ENCODE peak calls at places on chromosomes 16 and 17, in five cellular contexts. S is GM12878, E is HepG2, Z is GM12892, J is H1. T is an unnamed sample.

GRCh38 chr16:46843898-46844642 is 13.1 kb upstream of the C16orf87 start:
- DNase-seq in Z (no peak), E (no peak), J (peak), S (no peak), T (no peak)

GRCh38 chr17:49018116-49018612 is 21.0 kb downstream of the IGF2BP1 start:
- DNase-seq in S (no peak), Z (no peak), J (no peak), E (no peak), T (no peak)

GRCh38 chr17:49764559-49765180 is 739 bp upstream of the FAM117A start:
- DNase-seq in S (no peak), E (no peak), Z (no peak), J (no peak), T (no peak)

GRCh38 chr17:67491009-67491677 is 114.1 kb downstream of the PITPNC1 start:
- DNase-seq in E (peak), J (peak), S (no peak), Z (no peak), T (no peak)

GRCh38 chr17:56937688-56938087 is 23.2 kb downstream of the COIL start:
- DNase-seq in Z (no peak), S (no peak), J (no peak), E (no peak), T (no peak)

GRCh38 chr17:4658478-4659305 is 17.2 kb upstream of the ALOX15 start:
- DNase-seq in Z (no peak), J (no peak), S (no peak), E (no peak), T (no peak)

GRCh38 chr17:79761894-79762570 is 15.9 kb upstream of the CBX2 start:
- DNase-seq in J (no peak), E (no peak), S (no peak), Z (no peak), T (no peak)

GRCh38 chr17:5241861-5242671 is 7.4 kb upstream of the SCIMP start:
- DNase-seq in Z (no peak), E (no peak), S (no peak), J (no peak), T (no peak)

GRCh38 chr17:8867361-8867981 is at the start of gene PIK3R6:
- DNase-seq in E (no peak), S (no peak), J (no peak), Z (no peak), T (no peak)

GRCh38 chr17:3892095-3892998 is 506 bp downstream of the CAMKK1 start:
- DNase-seq in Z (no peak), J (peak), E (peak), S (no peak), T (peak)

GRCh38 chr17:67995568-67996191 is 589 bp downstream of the C17orf58 start:
- DNase-seq in E (no peak), Z (peak), J (peak), S (no peak), T (no peak)

GRCh38 chr16:47143329-47143676 is 442 bp downstream of the NETO2 start:
- DNase-seq in J (peak), E (peak), S (no peak), Z (peak), T (peak)

GRCh38 chr17:71975998-71976649 is 144.7 kb upstream of the SOX9 start:
- DNase-seq in S (no peak), J (no peak), Z (no peak), E (no peak), T (no peak)

GRCh38 chr17:37791434-37791833 is 46.6 kb upstream of the HNF1B start:
- DNase-seq in E (peak), J (no peak), S (no peak), Z (peak), T (peak)

GRCh38 chr17:35726609-35727460 is 4.6 kb upstream of the RASL10B start:
- DNase-seq in J (peak), S (no peak), Z (no peak), E (peak), T (no peak)

GRCh38 chr17:48051706-48052486 is 3.7 kb downstream of the NFE2L1 start:
- DNase-seq in S (no peak), J (no peak), E (peak), Z (no peak), T (no peak)

GRCh38 chr16:23333034-23333579 is 31.0 kb downstream of the SCNN1B start:
- DNase-seq in J (no peak), E (no peak), Z (no peak), S (no peak), T (no peak)

GRCh38 chr17:75819723-75820410 is 24.3 kb downstream of the UNC13D start:
- DNase-seq in Z (no peak), S (no peak), J (no peak), E (no peak), T (no peak)

GRCh38 chr17:82854226-82854625 is 14.4 kb upstream of the ZNF750 start:
- DNase-seq in Z (no peak), S (no peak), J (no peak), E (no peak), T (no peak)

GRCh38 chr16:82059161-82059982 is 24.3 kb downstream of the HSD17B2 start:
- DNase-seq in S (no peak), J (no peak), E (no peak), Z (no peak), T (no peak)

GRCh38 chr17:5912927-5913565 is 157.1 kb upstream of the WSCD1 start:
- DNase-seq in S (no peak), J (no peak), Z (no peak), E (no peak), T (no peak)

GRCh38 chr17:71941920-71942319 is 178.9 kb upstream of the SOX9 start:
- DNase-seq in J (no peak), Z (no peak), E (no peak), S (no peak), T (no peak)

GRCh38 chr16:13521356-13521755 is 398.6 kb upstream of the ERCC4 start:
- DNase-seq in S (no peak), J (no peak), E (no peak), Z (no peak), T (no peak)

GRCh38 chr16:70753228-70753627 is 47.7 kb downstream of the VAC14 start:
- DNase-seq in J (no peak), S (no peak), Z (no peak), E (no peak), T (no peak)

GRCh38 chr16:3716831-3717234 is 491 bp downstream of the TRAP1 start:
- DNase-seq in S (no peak), J (no peak), E (no peak), Z (no peak), T (no peak)

GRCh38 chr16:77963185-77964044 is 58.9 kb upstream of the CLEC3A start:
- DNase-seq in E (no peak), S (peak), J (peak), Z (no peak), T (no peak)

GRCh38 chr17:27771576-27771975 is 28.8 kb downstream of the NOS2 start:
- DNase-seq in J (no peak), E (no peak), Z (no peak), S (no peak), T (no peak)

GRCh38 chr16:938136-938535 is 32.6 kb downstream of the LMF1 start:
- DNase-seq in S (no peak), E (no peak), Z (no peak), J (no peak), T (no peak)

GRCh38 chr17:41131979-41132378 is 8.0 kb upstream of the KRTAP4-12 start:
- DNase-seq in S (no peak), Z (no peak), J (no peak), E (peak), T (no peak)

GRCh38 chr16:21590287-21590686 is 9.1 kb upstream of the METTL9 start:
- DNase-seq in Z (no peak), J (no peak), S (no peak), E (no peak), T (no peak)

GRCh38 chr17:39027037-39027436 is 59.8 kb upstream of the FBXO47 start:
- DNase-seq in S (no peak), J (peak), Z (peak), E (no peak), T (peak)

GRCh38 chr16:61921373-61921772 is 114.9 kb downstream of the CDH8 start:
- DNase-seq in S (no peak), Z (no peak), J (no peak), E (no peak), T (no peak)
- TF ChIP-seq POLR2A in S (no peak), Z (no peak), J (no peak), E (no peak), T (no peak)

GRCh38 chr16:84370723-84371552 is 2.6 kb downstream of the ATP2C2 start:
- DNase-seq in E (no peak), Z (no peak), J (no peak), S (no peak), T (no peak)
- TF ChIP-seq TAF1 in E (no peak), Z (no peak), J (no peak), S (no peak), T (no peak)

GRCh38 chr17:78315355-78316114 is 44.3 kb downstream of the SOCS3 start:
- DNase-seq in E (peak), J (no peak), Z (peak), S (peak), T (no peak)

GRCh38 chr17:78314683-78315354 is 45.1 kb downstream of the SOCS3 start:
- DNase-seq in J (no peak), E (no peak), Z (no peak), S (no peak), T (no peak)

GRCh38 chr17:78316867-78317816 is 42.7 kb downstream of the SOCS3 start:
- DNase-seq in S (peak), Z (no peak), E (peak), J (peak), T (no peak)

GRCh38 chr17:78316115-78316866 is 43.6 kb downstream of the SOCS3 start:
- DNase-seq in S (no peak), Z (no peak), E (no peak), J (peak), T (no peak)

DNA sequence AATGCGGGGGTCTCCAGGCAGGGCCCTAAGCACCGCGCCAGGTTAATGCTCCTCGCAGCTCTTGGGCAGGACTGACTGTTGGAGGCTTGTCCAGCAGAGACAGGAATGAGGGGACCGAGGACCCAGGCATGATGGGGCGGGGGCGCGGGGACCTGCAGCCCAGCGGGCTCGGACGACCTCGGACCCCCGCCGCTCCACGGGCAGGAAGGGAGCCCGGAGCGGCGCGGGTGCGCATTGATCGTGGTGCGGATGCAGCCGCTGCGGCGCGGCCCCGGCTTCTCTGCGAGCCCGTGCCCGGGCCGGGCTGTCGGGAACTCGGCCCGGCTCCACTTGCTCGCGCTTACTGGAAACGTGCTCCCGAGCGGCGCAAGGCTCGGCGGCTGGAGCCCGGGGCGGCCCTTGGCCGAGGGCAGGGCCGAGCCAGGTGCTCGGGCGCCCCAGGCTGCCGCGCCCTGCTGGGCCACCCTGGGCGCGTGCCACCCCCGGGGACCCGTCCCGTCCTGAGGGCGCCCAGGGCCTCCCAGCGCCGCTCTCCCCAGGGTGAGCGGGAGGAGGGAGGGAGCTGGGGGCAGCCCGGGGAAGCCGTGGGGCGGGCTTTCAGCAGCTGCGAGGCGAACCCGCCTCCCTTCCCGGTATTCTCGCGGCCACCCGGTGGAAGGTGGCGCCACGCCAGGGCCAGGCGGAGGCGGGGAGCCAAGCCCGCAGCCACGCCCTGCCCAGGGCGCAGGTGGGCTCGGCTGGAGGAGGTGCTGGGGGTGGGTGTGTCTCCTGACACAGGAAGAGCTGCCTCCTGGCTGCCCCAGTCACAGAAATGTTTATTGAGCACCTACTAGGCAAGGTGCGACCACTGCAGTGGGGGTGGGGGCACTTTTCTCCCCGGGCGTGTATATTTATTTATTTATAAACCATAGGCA is 45.9 kb downstream of the SOCS3 start:
- DNase-seq in E (peak), Z (peak), S (peak), J (peak), T (peak)
- TF ChIP-seq POLR2AphosphoS5 in E (no peak), Z (no peak), S (no peak), J (no peak), T (no peak)

GRCh38 chr16:50247123-50247905 is 19.0 kb upstream of the ADCY7 start:
- DNase-seq in E (no peak), S (no peak), J (no peak), Z (no peak), T (no peak)

GRCh38 chr16:50244140-50244503 is 22.2 kb upstream of the ADCY7 start:
- DNase-seq in Z (no peak), E (no peak), J (no peak), S (no peak), T (no peak)

GRCh38 chr16:50244504-50245416 is 21.6 kb upstream of the ADCY7 start:
- DNase-seq in Z (no peak), E (no peak), S (no peak), J (peak), T (no peak)

GRCh38 chr16:50246299-50247122 is 19.8 kb upstream of the ADCY7 start:
- DNase-seq in E (no peak), J (peak), Z (no peak), S (no peak), T (no peak)

GRCh38 chr16:50245417-50246298 is 20.7 kb upstream of the ADCY7 start:
- DNase-seq in E (peak), S (no peak), Z (peak), J (no peak), T (peak)
- TF ChIP-seq POLR2A in E (no peak), S (peak), Z (no peak), J (no peak), T (no peak)

GRCh38 chr17:81025065-81025751 is 9.7 kb upstream of the BAIAP2 start:
- DNase-seq in J (no peak), E (no peak), Z (no peak), S (no peak), T (peak)

GRCh38 chr17:81027591-81028505 is 7.1 kb upstream of the BAIAP2 start:
- DNase-seq in S (no peak), Z (no peak), E (no peak), J (no peak), T (peak)

GRCh38 chr17:81026266-81027036 is 8.5 kb upstream of the BAIAP2 start:
- DNase-seq in J (no peak), S (no peak), Z (no peak), E (no peak), T (peak)

GRCh38 chr17:81027038-81027437 is 7.9 kb upstream of the BAIAP2 start:
- DNase-seq in Z (no peak), J (no peak), E (no peak), S (no peak), T (no peak)

GRCh38 chr17:81025756-81026155 is 9.2 kb upstream of the BAIAP2 start:
- DNase-seq in E (no peak), Z (no peak), J (no peak), S (no peak), T (peak)
- TF ChIP-seq TAF1 in E (no peak), Z (no peak), J (no peak), S (no peak), T (no peak)

DNA sequence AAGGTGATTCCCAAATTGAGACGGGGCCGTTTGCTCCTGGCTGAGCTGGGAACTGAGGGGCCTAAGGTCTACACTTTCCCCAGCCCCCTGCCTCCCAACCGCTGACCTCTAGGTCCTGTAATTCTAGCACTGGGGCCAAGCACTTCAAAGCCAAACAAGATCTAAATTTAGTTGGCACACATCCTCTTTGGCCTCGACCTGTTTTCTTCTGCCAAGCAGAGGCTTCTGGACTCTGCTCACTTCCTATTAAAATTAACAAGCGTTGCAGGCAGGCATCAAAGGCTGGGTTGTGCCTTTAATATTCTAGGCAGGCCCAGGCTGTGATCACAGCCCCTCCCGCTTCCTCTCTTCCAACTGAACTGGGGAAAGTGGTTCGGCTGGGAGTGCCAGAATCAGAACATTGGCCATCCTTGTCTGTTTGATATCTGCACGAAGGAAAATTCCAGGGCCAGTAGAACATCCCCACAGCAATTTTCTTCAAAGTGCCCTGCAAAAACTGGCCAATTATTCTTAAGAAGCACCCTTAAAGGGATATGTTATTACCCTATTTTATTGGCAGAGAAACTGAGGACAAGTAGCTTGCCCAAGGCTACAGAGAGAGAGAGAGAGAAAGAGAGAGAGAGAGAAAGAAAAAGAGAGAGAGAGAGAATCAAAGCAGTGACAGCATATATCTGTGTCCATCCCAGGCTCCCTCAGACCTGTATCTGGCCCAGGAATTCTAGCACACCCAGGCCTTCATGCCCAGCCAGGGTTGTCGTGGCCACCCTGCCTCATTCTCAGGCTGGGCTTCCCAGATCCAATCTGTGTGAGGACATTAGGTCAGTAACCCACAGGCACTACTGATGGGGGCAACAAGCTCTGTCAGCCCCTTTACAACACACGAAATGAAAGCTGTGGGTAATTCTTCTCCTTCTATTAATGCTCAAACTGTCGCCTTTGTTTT is 12.8 kb upstream of the MT4 start:
- DNase-seq in Z (no peak), S (no peak), E (peak), J (no peak), T (no peak)
- TF ChIP-seq POLR2AphosphoS5 in Z (no peak), S (no peak), E (no peak), J (no peak), T (no peak)

DNA sequence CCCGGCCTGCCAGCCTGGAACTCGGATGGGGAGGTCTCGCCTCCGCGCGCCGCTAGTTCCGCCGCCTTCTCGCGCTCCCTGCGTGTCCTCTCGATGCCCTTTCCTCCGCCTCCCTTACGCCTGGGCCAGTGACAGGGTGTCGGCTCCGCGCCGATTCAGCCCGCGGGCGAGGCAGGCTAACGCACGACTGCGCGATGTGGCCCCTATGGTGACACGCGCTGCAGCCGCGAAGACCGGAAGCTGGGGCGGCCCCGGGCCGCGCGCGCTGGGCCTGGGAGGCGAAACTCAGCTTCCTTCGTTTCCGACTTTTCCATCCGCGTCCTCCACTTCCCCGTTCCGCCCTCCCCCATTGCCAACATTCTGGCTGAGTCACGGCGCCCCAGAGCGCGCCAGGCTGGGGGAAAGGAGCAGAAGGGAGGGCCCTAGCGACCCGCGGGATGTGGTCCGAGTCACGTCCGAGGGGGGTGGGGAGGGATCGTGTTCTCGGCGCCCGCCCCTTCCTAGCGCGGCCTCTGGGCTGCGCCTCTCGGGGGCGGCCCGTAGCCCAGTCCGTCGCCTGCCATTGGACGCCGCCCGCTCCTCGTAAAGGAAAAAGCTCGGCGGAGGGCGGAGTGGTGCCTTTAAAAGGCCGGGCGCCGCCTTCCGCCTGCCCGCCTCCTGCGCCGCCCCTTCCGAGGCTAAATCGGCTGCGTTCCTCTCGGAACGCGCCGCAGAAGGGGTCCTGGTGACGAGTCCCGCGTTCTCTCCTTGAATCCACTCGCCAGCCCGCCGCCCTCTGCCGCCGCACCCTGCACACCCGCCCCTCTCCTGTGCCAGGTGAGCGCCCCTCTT is at the start of gene ALDOA:
- DNase-seq in S (peak), E (peak), J (peak), Z (peak), T (peak)
- TF ChIP-seq POLR2A in S (peak), E (no peak), J (peak), Z (peak), T (peak)

GRCh38 chr17:18962494-18962815 is 10.5 kb downstream of the SLC5A10 start:
- DNase-seq in Z (no peak), E (no peak), J (no peak), S (no peak), T (no peak)

GRCh38 chr17:18964550-18964949 is 12.6 kb downstream of the SLC5A10 start:
- DNase-seq in E (no peak), Z (no peak), J (no peak), S (no peak), T (no peak)

GRCh38 chr17:18961634-18962493 is 9.9 kb downstream of the SLC5A10 start:
- DNase-seq in Z (peak), E (no peak), J (no peak), S (no peak), T (no peak)

GRCh38 chr17:18964018-18964351 is 12.0 kb downstream of the SLC5A10 start:
- DNase-seq in E (no peak), Z (no peak), S (no peak), J (no peak), T (no peak)

GRCh38 chr17:18963126-18964017 is 11.4 kb downstream of the SLC5A10 start:
- DNase-seq in Z (no peak), S (no peak), J (no peak), E (no peak), T (no peak)
- TF ChIP-seq TAF1 in Z (no peak), S (no peak), J (no peak), E (no peak), T (no peak)

T was measured in GM12891.